ENCODE peak calls at places on chromosome 2, in seven cellular contexts. I is CD8-positive, alpha-beta T cell; N is kidney; U is neural progenitor cell; E is transverse colon; P is upper lobe of left lung; W is esophagus squamous epithelium. Y is an unnamed sample. For H3K9me3 and H3K4me1, the result is how much of the 10 kb centered on the place peaks cover.

GRCh38 chr2:9143264-9143815 is 63.3 kb upstream of the ASAP2 start:
- DNase-seq in P (no peak), I (no peak), N (peak), E (no peak), W (no peak), U (no peak), Y (no peak)

GRCh38 chr2:230864605-230865323 is at the start of gene ITM2C:
- DNase-seq in U (peak), N (peak), P (peak), I (peak), W (no peak), E (peak), Y (peak)

GRCh38 chr2:222076978-222077690 is 221.7 kb downstream of the PAX3 start:
- DNase-seq in W (no peak), N (no peak), P (no peak), I (no peak), U (no peak), E (no peak), Y (no peak)

GRCh38 chr2:205769494-205769848 is 87.2 kb downstream of the NRP2 start:
- DNase-seq in I (no peak), N (no peak), P (no peak), E (no peak), W (no peak), U (no peak), Y (peak)

GRCh38 chr2:159706385-159706980 is 5.8 kb upstream of the MARCHF7 start:
- DNase-seq in I (no peak), N (no peak), P (no peak), U (no peak), W (no peak), E (no peak), Y (no peak)

GRCh38 chr2:150156940-150157339 is 330.5 kb downstream of the RND3 start:
- DNase-seq in U (no peak), E (no peak), W (no peak), N (no peak), P (no peak), I (no peak), Y (no peak)

GRCh38 chr2:98039085-98039756 is 43.5 kb upstream of the TMEM131 start:
- DNase-seq in E (peak), U (no peak), N (no peak), I (no peak), W (no peak), P (peak), Y (no peak)

GRCh38 chr2:10448208-10448645 is at the start of gene ODC1:
- DNase-seq in P (peak), U (peak), I (peak), W (peak), E (peak), N (peak), Y (no peak)

GRCh38 chr2:11420190-11420589 is 45.8 kb downstream of the E2F6 start:
- DNase-seq in U (no peak), N (no peak), P (no peak), E (no peak), I (no peak), W (no peak), Y (no peak)

GRCh38 chr2:54558188-54558975 is 102.3 kb downstream of the SPTBN1 start:
- DNase-seq in W (peak), N (peak), U (peak), I (peak), E (peak), P (peak), Y (no peak)

GRCh38 chr2:69830045-69830905 is 815 bp downstream of the GMCL1 start:
- DNase-seq in N (peak), P (peak), I (peak), U (peak), E (peak), W (no peak), Y (no peak)

GRCh38 chr2:50374117-50374516 is 657.8 kb downstream of the NRXN1 start:
- DNase-seq in E (no peak), N (no peak), I (no peak), P (no peak), U (no peak), W (no peak), Y (no peak)

DNA sequence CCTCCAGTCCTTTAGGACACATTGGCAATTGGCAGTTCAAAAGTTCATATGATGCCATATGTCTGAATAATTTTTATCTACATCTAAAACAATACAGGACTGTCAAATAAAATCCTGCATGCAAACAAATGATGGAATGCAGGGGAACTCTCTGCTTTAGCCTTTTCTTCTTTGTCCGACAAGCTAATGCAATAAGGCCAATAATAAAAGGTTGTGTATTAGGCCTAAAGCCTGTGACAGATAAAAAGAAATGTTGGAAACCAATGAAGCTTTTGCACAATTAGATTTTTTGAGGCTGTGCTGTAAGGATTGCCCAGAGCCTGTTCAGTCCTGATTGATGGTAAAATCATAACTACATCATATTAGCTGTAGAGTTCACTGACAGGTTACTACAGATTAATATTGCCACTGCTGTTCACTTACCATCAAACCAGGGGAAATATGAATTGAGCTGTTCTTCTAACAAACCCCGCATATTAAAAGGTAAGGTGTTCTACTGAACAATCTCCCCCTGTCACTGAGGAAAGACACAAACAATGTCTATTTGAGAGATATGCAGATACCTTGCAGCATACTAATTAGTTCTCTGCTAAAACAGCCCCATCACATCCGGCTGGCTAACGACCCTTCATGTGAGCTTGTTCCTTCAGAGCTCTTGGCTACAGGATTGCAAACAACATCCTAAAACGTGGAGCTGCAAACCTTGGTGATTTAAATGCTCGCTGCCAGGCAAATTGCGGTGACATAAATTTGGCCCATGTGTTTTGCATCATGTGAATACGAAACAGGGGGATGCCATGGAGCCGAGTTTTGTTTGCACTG is 305.4 kb downstream of the MTX2 start:
- DNase-seq in P (no peak), E (no peak), U (no peak), I (no peak), N (no peak), W (no peak), Y (no peak)
- H3K4me3 ChIP-seq in P (no peak), E (no peak), U (no peak), I (no peak), N (no peak), W (no peak), Y (no peak)

DNA sequence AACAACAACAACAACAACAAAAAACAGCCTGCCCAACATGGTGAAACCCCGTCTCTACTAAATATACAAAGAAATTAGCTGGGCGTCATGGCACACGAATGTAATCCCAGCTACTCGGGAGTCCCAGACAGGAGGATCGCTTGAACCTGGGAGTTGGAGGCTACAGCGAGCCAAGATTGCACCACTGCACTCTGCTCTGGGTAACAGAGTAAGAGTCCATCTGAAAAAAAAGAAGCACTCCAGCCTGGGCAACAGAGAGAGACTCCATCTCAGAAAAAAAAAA is 344.1 kb upstream of the PLGLB2 start:
- DNase-seq in E (no peak), P (no peak), I (no peak), U (no peak), N (no peak), W (no peak), Y (no peak)
- H3K9me3 ChIP-seq in E (under half), P (under half), I (under half), U (under half), N (under half), W (under half), Y (under half)

DNA sequence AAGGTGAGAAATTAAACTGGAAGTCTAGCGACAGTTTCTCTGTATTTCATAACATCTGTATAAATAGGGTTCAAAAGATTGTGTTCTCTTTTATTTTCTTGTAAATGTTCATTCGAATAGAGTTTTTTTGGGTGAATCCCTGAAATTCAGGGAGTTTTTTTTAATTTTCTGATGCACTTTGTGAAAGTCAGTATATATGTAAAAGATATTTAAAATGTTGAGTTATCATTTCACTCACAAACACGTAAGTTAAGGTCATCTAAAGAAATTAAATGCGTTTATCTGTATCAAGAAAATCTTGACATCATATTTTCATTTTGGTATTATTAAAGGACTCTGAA is 3.4 kb downstream of the SP9 start:
- DNase-seq in U (no peak), W (no peak), I (no peak), P (no peak), N (no peak), E (no peak), Y (no peak)
- H3K4me1 ChIP-seq in U (under half), W (half or more), I (half or more), P (half or more), N (under half), E (half or more), Y (under half)

GRCh38 chr2:199663157-199663556 is 187.8 kb downstream of the FTCDNL1 start:
- DNase-seq in W (no peak), N (no peak), I (no peak), P (no peak), U (no peak), E (no peak), Y (no peak)

GRCh38 chr2:199660167-199660566 is 190.8 kb downstream of the FTCDNL1 start:
- DNase-seq in N (no peak), U (no peak), W (no peak), E (no peak), P (no peak), I (no peak), Y (no peak)

GRCh38 chr2:199662245-199662644 is 188.7 kb downstream of the FTCDNL1 start:
- DNase-seq in E (no peak), W (no peak), P (no peak), N (no peak), I (no peak), U (peak), Y (no peak)

GRCh38 chr2:199659207-199659606 is 191.8 kb downstream of the FTCDNL1 start:
- DNase-seq in I (no peak), N (peak), P (no peak), E (no peak), W (no peak), U (peak), Y (no peak)
- H3K4me3 ChIP-seq in I (no peak), N (no peak), P (peak), E (peak), W (peak), U (peak), Y (no peak)

GRCh38 chr2:102142829-102143449 is 393 bp downstream of the IL1R1 start:
- DNase-seq in U (no peak), W (no peak), I (no peak), P (peak), N (no peak), E (no peak), Y (no peak)

GRCh38 chr2:102141011-102141914 is 1.3 kb upstream of the IL1R1 start:
- DNase-seq in P (no peak), E (no peak), W (no peak), N (no peak), I (no peak), U (no peak), Y (no peak)

GRCh38 chr2:102140367-102140766 is 2.2 kb upstream of the IL1R1 start:
- DNase-seq in U (no peak), E (no peak), P (no peak), N (no peak), W (no peak), I (no peak), Y (no peak)

GRCh38 chr2:102143450-102143985 is 972 bp downstream of the IL1R1 start:
- DNase-seq in W (no peak), N (peak), U (no peak), E (no peak), P (no peak), I (no peak), Y (no peak)

GRCh38 chr2:102141915-102142828 is at the start of gene IL1R1:
- DNase-seq in I (no peak), U (peak), W (no peak), E (peak), N (peak), P (peak), Y (no peak)
- H3K9me3 ChIP-seq in I (under half), U (under half), W (under half), E (under half), N (under half), P (under half), Y (under half)

DNA sequence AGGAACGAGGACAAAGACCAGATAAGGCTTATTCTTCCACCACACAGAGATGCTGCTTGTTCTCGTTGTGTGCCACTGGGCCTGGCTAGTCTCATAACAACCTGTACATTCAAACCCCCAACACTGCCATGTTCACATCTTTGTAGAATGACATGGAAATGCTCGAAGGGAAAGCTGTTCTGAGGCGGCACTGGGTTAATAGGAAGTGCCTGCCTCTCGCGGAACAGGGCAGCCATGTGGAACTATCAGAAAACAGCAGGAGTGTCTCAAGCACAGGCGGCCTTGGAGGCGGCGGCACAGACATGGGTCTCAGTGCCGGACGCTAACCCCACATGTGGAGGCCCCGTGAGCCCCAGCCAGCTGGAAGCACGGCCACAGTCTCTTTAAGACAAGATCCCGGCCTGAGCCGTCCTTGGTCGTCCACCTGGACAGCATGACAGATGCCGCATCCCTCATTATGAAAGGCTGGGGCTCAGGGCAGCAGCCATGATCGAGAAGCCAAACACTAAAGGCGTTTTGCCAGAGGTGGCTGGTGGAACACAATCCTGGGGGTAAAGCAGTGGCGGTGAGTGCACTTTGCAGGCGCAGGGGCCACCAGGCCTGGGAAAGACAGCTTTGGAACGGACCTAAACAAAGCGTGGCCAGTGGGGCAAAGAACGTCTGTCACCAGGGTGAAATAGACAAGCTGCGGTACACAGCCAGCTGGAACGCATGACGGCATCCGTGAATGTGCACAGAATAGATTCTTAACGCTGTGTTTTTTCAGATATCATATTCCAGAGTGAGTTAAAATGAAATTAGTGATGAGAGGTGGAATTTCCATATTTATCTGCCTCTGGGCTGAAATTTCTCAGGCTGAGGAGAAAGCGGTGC is 161.0 kb downstream of the HDAC4 start:
- DNase-seq in E (no peak), I (no peak), U (peak), W (no peak), P (no peak), N (no peak), Y (no peak)
- H3K4me1 ChIP-seq in E (under half), I (under half), U (under half), W (under half), P (under half), N (under half), Y (under half)

GRCh38 chr2:25255745-25256485 is 85.8 kb downstream of the DNMT3A start:
- DNase-seq in U (no peak), I (no peak), W (no peak), N (no peak), P (no peak), E (no peak), Y (no peak)

GRCh38 chr2:25258814-25259743 is 82.6 kb downstream of the DNMT3A start:
- DNase-seq in E (no peak), U (no peak), P (no peak), I (no peak), W (no peak), N (no peak), Y (no peak)

GRCh38 chr2:25256486-25256875 is 85.2 kb downstream of the DNMT3A start:
- DNase-seq in E (no peak), P (no peak), U (no peak), N (no peak), W (no peak), I (no peak), Y (no peak)

GRCh38 chr2:25257931-25258771 is 83.6 kb downstream of the DNMT3A start:
- DNase-seq in E (no peak), P (no peak), N (no peak), I (no peak), W (no peak), U (peak), Y (no peak)

DNA sequence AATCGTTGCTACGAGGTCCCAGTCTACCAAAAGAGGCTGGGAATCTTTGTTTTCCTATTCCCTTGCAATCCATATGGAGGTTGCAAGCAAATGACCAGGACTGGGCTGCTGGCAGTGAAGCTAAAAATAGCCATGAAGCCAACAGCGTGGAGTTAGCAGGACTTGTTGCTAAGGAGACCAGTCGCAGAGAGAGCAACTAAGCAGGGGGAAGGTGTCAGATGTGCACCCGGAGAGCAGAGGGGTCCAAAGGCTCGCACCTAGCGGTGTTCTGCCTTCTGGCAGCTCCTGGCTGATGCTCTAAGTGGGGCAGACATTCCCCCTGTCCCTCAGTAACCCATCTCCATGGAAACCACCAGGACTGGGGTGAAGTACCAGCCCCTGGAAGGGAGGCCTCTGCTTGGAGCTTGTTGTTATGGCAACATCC is 84.7 kb downstream of the DNMT3A start:
- DNase-seq in W (no peak), P (no peak), I (no peak), N (no peak), E (no peak), U (peak), Y (no peak)
- H3K4me3 ChIP-seq in W (no peak), P (no peak), I (no peak), N (no peak), E (no peak), U (no peak), Y (no peak)